ENCODE peak calls at places on chromosomes 7 and 10, in eight cellular contexts. F is ovary; K is mammary epithelial cell; V is colonic mucosa; T is CD8-positive, alpha-beta T cell; C is heart right ventricle; Y is neural progenitor cell; X is adrenal gland. L is an unnamed sample.

GRCh38 chr10:61825001-61825400 is 76.5 kb upstream of the ARID5B start:
- DNase-seq in K (no peak), F (no peak), V (no peak), C (no peak), X (no peak), T (no peak), Y (no peak), L (no peak)

GRCh38 chr7:6226194-6226799 is 46.1 kb downstream of the CYTH3 start:
- DNase-seq in Y (no peak), X (no peak), K (no peak), F (no peak), C (no peak), V (no peak), T (no peak), L (no peak)

GRCh38 chr10:109894516-109894915 is 28.8 kb downstream of the XPNPEP1 start:
- DNase-seq in V (no peak), T (no peak), F (peak), Y (no peak), C (peak), X (peak), K (peak), L (peak)

GRCh38 chr7:102891693-102892261 is 21.0 kb upstream of the LRRC17 start:
- DNase-seq in V (no peak), F (peak), Y (no peak), X (peak), C (no peak), K (peak), T (no peak), L (peak)

GRCh38 chr10:132507956-132508490 is 29.6 kb upstream of the INPP5A start:
- DNase-seq in C (no peak), V (no peak), Y (no peak), X (no peak), F (peak), T (no peak), K (no peak), L (peak)

GRCh38 chr7:81637527-81637926 is 132.3 kb downstream of the HGF start:
- DNase-seq in T (no peak), Y (no peak), F (no peak), V (no peak), K (no peak), X (no peak), C (no peak), L (no peak)

GRCh38 chr10:96025566-96025965 is 17.8 kb upstream of the CCNJ start:
- DNase-seq in V (no peak), T (no peak), X (no peak), F (no peak), K (peak), Y (peak), C (no peak), L (no peak)

GRCh38 chr10:67520924-67521520 is 175.0 kb downstream of the CTNNA3 start:
- DNase-seq in V (peak), T (no peak), X (peak), F (peak), C (no peak), K (peak), Y (peak), L (peak)

GRCh38 chr7:29408841-29409243 is 154.8 kb upstream of the PRR15 start:
- DNase-seq in Y (peak), X (peak), C (no peak), F (peak), V (peak), T (peak), K (peak), L (peak)

GRCh38 chr7:18491871-18492270 is 3.7 kb upstream of the HDAC9 start:
- DNase-seq in X (no peak), Y (no peak), K (no peak), F (no peak), C (no peak), T (no peak), V (no peak), L (no peak)

GRCh38 chr7:53325061-53325460 is 289.6 kb downstream of the POM121L12 start:
- DNase-seq in Y (no peak), F (no peak), T (no peak), V (no peak), K (no peak), X (no peak), C (no peak), L (no peak)

GRCh38 chr10:44985175-44985681 is 6.6 kb upstream of the DEPP1 start:
- DNase-seq in F (peak), V (no peak), X (no peak), C (no peak), T (no peak), K (no peak), Y (no peak), L (no peak)

GRCh38 chr10:31607481-31607880 is 288.5 kb downstream of the ZEB1 start:
- DNase-seq in X (no peak), Y (no peak), T (no peak), K (no peak), C (no peak), V (no peak), F (no peak), L (no peak)

GRCh38 chr7:7212612-7213011 is 30.3 kb downstream of the C1GALT1 start:
- DNase-seq in Y (peak), V (no peak), T (no peak), F (no peak), K (no peak), C (no peak), X (no peak), L (no peak)

GRCh38 chr10:127997937-127998336 is 91.0 kb downstream of the PTPRE start:
- DNase-seq in V (no peak), Y (peak), T (no peak), C (no peak), F (no peak), K (no peak), X (no peak), L (no peak)

GRCh38 chr7:150446288-150446938 is 4.0 kb upstream of the GIMAP8 start:
- DNase-seq in Y (no peak), K (no peak), F (no peak), V (no peak), X (no peak), T (no peak), C (no peak), L (no peak)

GRCh38 chr7:30246392-30246791 is 38.0 kb upstream of the ZNRF2 start:
- DNase-seq in F (no peak), K (no peak), X (no peak), T (no peak), V (no peak), C (no peak), Y (no peak), L (no peak)

GRCh38 chr7:149879801-149880738 is 6.3 kb downstream of the ATP6V0E2 start:
- DNase-seq in K (no peak), Y (no peak), T (no peak), X (no peak), V (peak), F (no peak), C (no peak), L (no peak)

GRCh38 chr10:109264004-109264403 is 659.3 kb downstream of the XPNPEP1 start:
- DNase-seq in C (no peak), V (no peak), Y (no peak), X (no peak), T (no peak), K (no peak), F (no peak), L (no peak)

DNA sequence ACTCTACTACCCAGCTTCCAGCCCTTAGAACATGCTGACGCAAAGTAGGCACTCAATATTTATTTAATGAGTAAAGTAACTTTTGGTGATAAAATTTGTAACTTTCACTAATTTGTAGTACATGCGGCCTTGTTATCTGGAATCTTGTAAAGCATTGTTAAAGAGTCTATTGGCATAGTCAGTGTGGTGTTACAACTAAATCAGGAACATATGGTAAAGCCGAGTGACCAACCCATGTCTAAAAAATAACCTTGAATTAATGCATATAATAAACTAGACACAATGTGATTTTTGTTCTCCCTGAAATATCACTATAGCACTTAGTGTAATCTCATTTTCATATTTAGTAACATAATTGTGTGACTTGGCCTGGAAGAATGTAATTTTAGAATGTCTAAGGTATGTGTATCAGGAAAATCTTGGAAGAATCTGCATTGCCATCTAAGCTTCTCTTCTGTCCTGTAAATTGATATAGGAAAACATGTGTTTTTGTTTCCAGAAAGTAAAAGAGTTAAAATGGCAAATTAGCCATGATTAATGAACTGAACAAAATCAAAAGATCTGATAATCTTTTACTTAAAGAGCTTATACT is 256.7 kb upstream of the GNAI1 start:
- DNase-seq in V (no peak), F (no peak), C (no peak), X (no peak), K (no peak), Y (no peak), T (no peak), L (no peak)
- H3K4me3 ChIP-seq in V (no peak), F (no peak), C (no peak), X (no peak), K (no peak), Y (no peak), T (no peak), L (no peak)

DNA sequence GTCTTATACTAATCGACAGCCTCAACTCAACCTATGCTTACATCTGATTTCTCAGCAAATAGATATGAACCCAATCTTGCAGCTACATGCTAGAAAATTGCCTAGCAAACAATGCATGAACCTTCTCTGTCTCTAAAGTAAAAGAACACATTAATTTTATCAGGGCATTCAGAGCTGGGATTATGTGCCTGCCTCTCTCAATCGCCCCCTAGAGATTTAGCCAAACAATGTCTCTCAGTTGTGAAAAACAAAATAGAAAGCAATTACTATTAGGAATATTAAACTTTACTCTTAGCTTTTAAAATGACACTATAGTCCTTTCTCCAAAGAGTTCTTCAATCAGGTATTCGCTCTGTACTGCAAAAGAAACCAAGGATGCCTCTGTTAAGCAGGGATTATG is 737.1 kb downstream of the PARD3 start:
- DNase-seq in F (no peak), T (no peak), V (no peak), C (no peak), Y (no peak), K (no peak), X (no peak), L (no peak)
- TF ChIP-seq CTCF in F (peak), T (no peak), V (no peak), C (peak), Y (no peak), K (no peak), X (peak), L (no peak)

GRCh38 chr7:105673367-105674188 is 92.3 kb upstream of the EFCAB10 start:
- DNase-seq in T (no peak), F (no peak), X (peak), C (peak), V (peak), Y (no peak), K (peak), L (no peak)
- H3K27ac ChIP-seq in T (no peak), F (no peak), X (peak), C (peak), V (no peak), Y (no peak), K (no peak), L (no peak)

GRCh38 chr10:100742067-100742771 is 3.2 kb upstream of the PAX2 start:
- DNase-seq in Y (peak), C (no peak), K (no peak), V (no peak), T (no peak), X (no peak), F (no peak), L (no peak)
- H3K4me3 ChIP-seq in Y (peak), C (no peak), K (no peak), V (no peak), T (no peak), X (no peak), F (no peak), L (no peak)

GRCh38 chr10:74055383-74056065 is 57.6 kb downstream of the VCL start:
- DNase-seq in Y (no peak), F (no peak), X (no peak), V (no peak), C (no peak), T (no peak), K (no peak), L (no peak)
- TF ChIP-seq CTCF in Y (no peak), F (no peak), X (no peak), V (no peak), C (no peak), T (no peak), K (no peak), L (no peak)

GRCh38 chr7:130886438-130887135 is 152.6 kb upstream of the KLF14 start:
- DNase-seq in Y (no peak), F (no peak), T (no peak), C (no peak), V (no peak), X (no peak), K (no peak), L (no peak)

GRCh38 chr7:130888468-130888867 is 154.5 kb upstream of the KLF14 start:
- DNase-seq in V (no peak), C (no peak), K (no peak), Y (no peak), T (no peak), X (no peak), F (no peak), L (no peak)

GRCh38 chr7:130890176-130891020 is 156.4 kb upstream of the KLF14 start:
- DNase-seq in V (no peak), X (no peak), C (no peak), K (no peak), Y (no peak), F (no peak), T (no peak), L (no peak)

GRCh38 chr7:130887182-130888016 is 153.4 kb upstream of the KLF14 start:
- DNase-seq in Y (no peak), V (no peak), K (peak), X (no peak), C (no peak), T (no peak), F (no peak), L (no peak)

GRCh38 chr7:130888017-130888371 is 154.0 kb upstream of the KLF14 start:
- DNase-seq in Y (no peak), F (no peak), C (no peak), V (no peak), X (no peak), T (no peak), K (no peak), L (no peak)
- H3K27ac ChIP-seq in Y (no peak), F (no peak), C (peak), V (peak), X (peak), T (no peak), K (peak), L (peak)

DNA sequence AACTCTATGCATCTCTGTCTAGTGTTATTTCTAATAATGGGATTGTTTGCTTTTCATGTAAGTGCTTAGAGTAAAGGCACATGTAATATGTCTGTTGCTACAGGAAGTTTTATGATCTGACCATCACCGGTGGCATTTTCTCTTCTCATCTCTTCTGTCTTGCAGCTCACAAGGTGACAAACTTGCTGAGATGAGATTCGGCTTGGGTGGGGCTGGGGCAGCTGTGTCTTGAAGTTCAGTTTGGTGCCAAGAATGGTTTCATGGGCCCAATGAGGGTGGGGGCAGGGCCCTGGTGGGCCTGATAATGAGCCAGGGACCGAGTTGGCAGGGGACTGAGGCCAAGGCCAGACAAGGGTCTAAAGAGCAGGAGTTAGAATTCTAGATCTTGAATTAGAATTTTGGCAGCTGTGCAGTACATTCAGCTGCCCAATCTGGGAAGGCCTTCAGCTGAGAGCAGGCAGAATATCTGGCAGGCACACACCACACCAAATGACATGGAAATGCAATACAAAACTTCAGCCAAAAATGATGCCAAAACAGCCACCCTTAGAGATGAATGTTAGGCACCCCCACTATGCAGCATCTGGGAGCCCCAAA is 1.4 kb upstream of the JAZF1 start:
- DNase-seq in C (peak), T (no peak), V (no peak), X (peak), F (no peak), K (no peak), Y (no peak), L (no peak)
- H3K4me3 ChIP-seq in C (no peak), T (no peak), V (no peak), X (no peak), F (no peak), K (no peak), Y (no peak), L (no peak)

GRCh38 chr7:95396136-95397032 is at the start of gene PON3:
- DNase-seq in C (peak), Y (no peak), X (peak), F (peak), K (no peak), V (peak), T (no peak), L (no peak)
- TF ChIP-seq CTCF in C (peak), Y (no peak), X (no peak), F (no peak), K (peak), V (no peak), T (no peak), L (no peak)

GRCh38 chr7:95525503-95525902 is 39.8 kb downstream of the ASB4 start:
- DNase-seq in K (no peak), V (no peak), Y (no peak), X (peak), C (no peak), F (no peak), T (no peak), L (no peak)
- H3K27ac ChIP-seq in K (no peak), V (no peak), Y (no peak), X (peak), C (peak), F (no peak), T (no peak), L (peak)

DNA sequence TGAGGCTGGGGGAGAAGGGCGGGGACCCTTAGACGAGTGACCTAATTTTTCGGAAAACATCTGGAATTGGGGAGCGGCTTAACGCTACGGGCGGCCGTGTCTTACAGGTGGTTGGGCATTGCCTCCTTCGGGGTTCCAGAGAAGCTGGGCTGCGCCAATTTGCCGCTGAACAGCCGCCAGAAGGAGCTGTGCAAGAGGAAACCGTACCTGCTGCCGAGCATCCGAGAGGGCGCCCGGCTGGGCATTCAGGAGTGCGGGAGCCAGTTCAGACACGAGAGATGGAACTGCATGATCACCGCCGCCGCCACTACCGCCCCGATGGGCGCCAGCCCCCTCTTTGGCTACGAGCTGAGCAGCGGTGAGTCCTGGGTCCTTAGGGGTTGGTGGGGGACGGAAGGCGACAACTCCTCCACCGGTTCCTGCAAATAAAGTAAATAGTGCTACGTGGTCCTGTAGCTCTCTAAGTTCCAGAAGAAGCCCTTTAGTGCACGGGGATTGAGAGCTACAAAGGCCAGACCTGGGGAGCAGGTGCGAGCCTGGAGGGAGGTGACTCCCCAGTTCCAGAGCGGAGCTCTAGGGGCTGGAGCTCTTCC is 756 bp downstream of the WNT16 start:
- DNase-seq in K (peak), C (no peak), Y (peak), F (no peak), T (no peak), X (no peak), V (peak), L (no peak)
- H3K4me3 ChIP-seq in K (peak), C (peak), Y (peak), F (peak), T (no peak), X (no peak), V (peak), L (peak)